ENCODE peak calls at places on chromosome 6, in seven cellular contexts. X is right lobe of liver; M is heart left ventricle; I is AG04450; K is pancreas; Y is astrocyte; S is CD8-positive, alpha-beta T cell. T is an unnamed sample.

GRCh38 chr6:3831741-3832530 is 17.2 kb upstream of the FAM50B start:
- DNase-seq in X (no peak), M (no peak), I (no peak), K (no peak), Y (no peak), S (no peak), T (no peak)

GRCh38 chr6:39642300-39642699 is 82.9 kb downstream of the KIF6 start:
- DNase-seq in X (no peak), M (no peak), I (no peak), K (no peak), Y (no peak), S (no peak), T (no peak)

GRCh38 chr6:129235167-129236072 is 352.5 kb downstream of the LAMA2 start:
- DNase-seq in X (no peak), M (no peak), I (no peak), K (no peak), Y (no peak), S (no peak), T (no peak)

GRCh38 chr6:142856857-142857608 is 87.9 kb downstream of the HIVEP2 start:
- DNase-seq in X (no peak), M (no peak), I (no peak), K (no peak), Y (no peak), S (no peak), T (no peak)

GRCh38 chr6:163984446-163984936 is 570.0 kb downstream of the QKI start:
- DNase-seq in X (no peak), M (no peak), I (no peak), K (no peak), Y (peak; percentile 59), S (no peak), T (no peak)

GRCh38 chr6:136487746-136488145 is 62.5 kb downstream of the MAP7 start:
- DNase-seq in X (no peak), M (no peak), I (no peak), K (no peak), Y (no peak), S (no peak), T (no peak)

GRCh38 chr6:37239950-37240713 is 17.4 kb upstream of the TBC1D22B start:
- DNase-seq in X (peak; percentile 79), M (peak; percentile 95), I (peak; percentile 90), K (peak; percentile 92), Y (peak; percentile 99), S (peak; percentile 46), T (peak; percentile 50)

GRCh38 chr6:140303218-140303949 is 928.9 kb upstream of the CITED2 start:
- DNase-seq in X (no peak), M (no peak), I (no peak), K (no peak), Y (no peak), S (no peak), T (no peak)

GRCh38 chr6:130503146-130503545 is 137.3 kb downstream of the TMEM200A start:
- DNase-seq in X (no peak), M (no peak), I (no peak), K (no peak), Y (peak; percentile 68), S (no peak), T (no peak)

GRCh38 chr6:4752068-4752467 is 24.1 kb upstream of the CDYL start:
- DNase-seq in X (no peak), M (no peak), I (no peak), K (no peak), Y (no peak), S (no peak), T (no peak)

GRCh38 chr6:53771780-53772624 is 22.8 kb upstream of the LRRC1 start:
- DNase-seq in X (no peak), M (no peak), I (no peak), K (no peak), Y (peak; percentile 87), S (no peak), T (no peak)

GRCh38 chr6:37173573-37174195 is 3.7 kb downstream of the PIM1 start:
- DNase-seq in X (no peak), M (no peak), I (no peak), K (no peak), Y (no peak), S (no peak), T (no peak)

GRCh38 chr6:1619106-1619665 is 9.5 kb downstream of the FOXC1 start:
- DNase-seq in X (peak; percentile 25), M (no peak), I (no peak), K (no peak), Y (no peak), S (no peak), T (no peak)
- H3K4me3 ChIP-seq in X (no peak overlapping the region), M (peak overlapping the region; percentile 35), I (no peak overlapping the region), K (no peak overlapping the region), Y (no peak overlapping the region), S (no peak overlapping the region), T (peak overlapping the region; percentile 66)

DNA sequence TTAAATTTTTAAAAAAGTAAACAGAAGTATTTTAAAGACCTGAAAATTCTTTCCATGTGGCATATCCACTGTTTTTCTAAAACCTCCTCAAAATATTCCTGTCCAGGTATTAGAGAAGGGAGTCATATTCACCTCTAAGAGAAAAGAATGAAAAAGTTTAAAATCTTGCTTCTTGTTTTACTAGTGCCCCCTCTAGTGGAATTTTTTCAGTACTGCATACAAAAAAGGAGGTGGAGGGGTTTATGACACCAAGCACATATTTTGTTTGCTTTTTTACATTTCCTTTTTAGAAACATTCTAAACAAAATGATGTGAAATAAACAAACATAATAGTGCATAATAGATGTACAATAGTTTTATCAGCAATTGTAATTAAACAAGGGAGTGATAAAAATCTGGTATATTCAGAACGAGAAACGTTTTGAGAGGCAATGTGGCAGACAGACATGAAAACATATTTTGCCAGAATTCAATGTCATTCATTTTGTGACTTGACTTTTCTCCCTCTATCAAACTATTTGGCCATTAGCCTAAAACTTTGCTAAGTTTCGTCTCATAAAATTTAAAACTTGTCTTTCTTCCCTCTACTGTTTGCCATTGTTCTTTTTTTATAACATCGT is 111.0 kb upstream of the TFAP2D start:
- DNase-seq in X (no peak), M (no peak), I (no peak), K (no peak), Y (peak; percentile 0), S (no peak), T (no peak)
- TF ChIP-seq CTCF in X (peak; percentile 61), M (peak; percentile 82), I (peak; percentile 77), K (peak; percentile 65), Y (peak; percentile 70), S (peak; percentile 84), T (peak; percentile 93)

GRCh38 chr6:49555951-49556350 is 5.5 kb downstream of the C6orf141 start:
- DNase-seq in X (no peak), M (no peak), I (no peak), K (no peak), Y (no peak), S (no peak), T (no peak)
- H3K27ac ChIP-seq in X (no peak overlapping the region), M (no peak overlapping the region), I (no peak overlapping the region), K (no peak overlapping the region), Y (no peak overlapping the region), S (no peak overlapping the region), T (no peak overlapping the region)

DNA sequence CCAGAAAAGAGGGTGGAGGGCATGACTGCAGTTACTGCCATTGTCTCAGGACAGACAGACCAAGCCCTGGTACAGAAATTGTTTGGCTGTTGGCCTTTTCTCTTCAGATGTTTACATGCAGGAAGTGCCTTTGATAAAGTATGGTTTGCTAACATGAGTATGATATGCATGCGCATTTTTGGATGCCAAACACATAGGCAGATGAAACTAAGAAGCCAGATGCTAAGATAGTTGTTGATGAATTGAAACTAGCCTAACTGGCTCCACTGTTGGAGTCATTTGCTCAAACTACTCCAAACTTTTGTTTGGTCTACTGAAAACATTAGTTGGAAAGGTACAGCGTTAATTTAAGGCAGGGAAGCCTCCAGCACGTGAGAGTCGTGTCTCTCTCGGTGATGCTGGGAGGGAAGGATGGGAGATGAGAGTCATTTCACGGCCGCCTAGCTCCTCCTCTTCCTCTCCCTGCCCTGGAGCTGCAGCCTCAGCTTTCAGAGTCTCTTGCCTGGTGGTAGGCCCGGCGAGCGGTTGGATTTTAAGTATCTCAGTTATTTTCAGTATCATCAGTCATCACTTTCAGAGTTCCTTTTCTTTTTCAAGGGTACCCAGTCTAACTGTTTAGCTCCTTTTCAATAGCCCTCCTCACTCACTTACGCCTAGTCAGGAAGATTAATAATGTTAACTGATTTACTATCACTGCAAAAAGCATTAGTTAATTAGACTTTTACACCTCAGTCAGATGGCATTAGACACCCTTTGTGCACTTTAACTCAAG is 29.8 kb downstream of the RREB1 start:
- DNase-seq in X (no peak), M (peak; percentile 78), I (no peak), K (no peak), Y (peak; percentile 52), S (peak; percentile 38), T (no peak)
- H3K4me3 ChIP-seq in X (no peak overlapping the region), M (peak overlapping the region; percentile 23), I (peak overlapping the region; percentile 36), K (no peak overlapping the region), Y (peak overlapping the region; percentile 24), S (peak overlapping the region; percentile 28), T (no peak overlapping the region)

DNA sequence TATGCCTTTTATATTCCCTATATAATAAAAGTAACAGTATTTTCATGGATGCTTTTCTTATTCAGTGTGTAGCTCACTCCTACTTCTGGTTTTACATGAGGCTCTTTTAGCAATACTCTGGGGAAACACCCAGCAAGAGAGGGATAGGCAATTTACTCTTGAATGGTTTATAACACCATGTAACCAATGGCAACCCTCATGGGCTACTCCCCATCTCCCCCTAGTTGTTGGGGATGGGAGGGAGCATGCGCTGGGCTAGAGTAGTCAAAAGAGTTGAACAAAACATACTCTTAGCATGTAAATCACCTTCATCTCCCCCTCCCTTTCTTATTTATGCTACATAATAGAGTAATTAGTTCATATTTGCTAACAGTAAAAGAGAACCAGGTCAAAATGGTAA is 140.1 kb upstream of the LRFN2 start:
- DNase-seq in X (no peak), M (no peak), I (no peak), K (no peak), Y (no peak), S (no peak), T (no peak)
- TF ChIP-seq CTCF in X (no peak), M (no peak), I (no peak), K (no peak), Y (no peak), S (no peak), T (no peak)

DNA sequence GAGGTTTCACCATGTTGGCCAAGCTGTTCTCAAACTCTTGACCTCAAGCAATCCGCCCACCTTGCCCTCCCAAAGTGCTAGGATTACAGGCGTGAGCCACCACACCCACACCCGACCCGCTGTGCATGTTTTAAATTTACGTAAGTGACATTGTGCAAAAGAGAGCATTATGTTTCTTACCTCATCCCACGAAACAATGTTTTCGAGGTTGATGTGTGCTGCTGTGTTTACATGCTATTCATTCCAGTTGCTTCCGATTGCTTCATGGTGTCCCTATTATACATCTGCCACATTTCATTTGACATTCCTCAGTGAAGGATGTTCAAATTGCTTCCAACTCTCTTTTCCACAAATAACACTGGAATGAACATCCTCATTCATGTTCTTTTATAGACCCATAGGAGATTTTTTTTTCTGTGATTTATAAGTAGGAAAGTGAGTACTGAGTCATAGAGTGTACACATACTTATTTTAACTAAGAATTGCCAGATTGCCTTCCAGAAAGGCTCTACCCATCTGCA is 403.9 kb upstream of the JARID2 start:
- DNase-seq in X (no peak), M (no peak), I (peak; percentile 98), K (no peak), Y (peak; percentile 99), S (no peak), T (no peak)
- H3K27ac ChIP-seq in X (no peak overlapping the region), M (no peak overlapping the region), I (peak overlapping the region; percentile 92), K (no peak overlapping the region), Y (no peak overlapping the region), S (no peak overlapping the region), T (no peak overlapping the region)